ENCODE peak calls at places on chromosomes 16 and 17, in nine cellular contexts. Z is Peyer's patch; T is fibroblast of the aortic adventitia; C is fibroblast of lung; A is CD4-positive, alpha-beta T cell; J is SK-N-SH; H is A549; W is IMR-90; F is omental fat pad. U is an unnamed sample.

GRCh38 chr16:77993586-77993985 is 28.8 kb upstream of the CLEC3A start:
- DNase-seq in Z (no peak), T (peak; percentile 56), C (peak; percentile 67), A (no peak), J (no peak), H (no peak), W (peak; percentile 35), F (no peak), U (no peak)

GRCh38 chr17:64622931-64623654 is 39.0 kb downstream of the SMURF2 start:
- DNase-seq in Z (no peak), T (peak; percentile 84), C (peak; percentile 73), A (no peak), J (no peak), H (peak; percentile 61), W (peak; percentile 91), F (no peak), U (no peak)

GRCh38 chr17:63531022-63531965 is 8.1 kb downstream of the KCNH6 start:
- DNase-seq in Z (no peak), T (no peak), C (no peak), A (no peak), J (no peak), H (no peak), W (no peak), F (no peak), U (no peak)

GRCh38 chr17:18011286-18011685 is 27.7 kb downstream of the ATPAF2 start:
- DNase-seq in Z (no peak), T (no peak), C (no peak), A (no peak), J (no peak), H (no peak), W (no peak), F (no peak), U (no peak)

GRCh38 chr17:50459756-50460155 is 8.9 kb downstream of the CHAD start:
- DNase-seq in Z (no peak), T (no peak), C (no peak), A (no peak), J (no peak), H (no peak), W (no peak), F (no peak), U (no peak)

GRCh38 chr16:56932588-56933265 is 785 bp downstream of the HERPUD1 start:
- DNase-seq in Z (peak; percentile 90), T (peak; percentile 75), C (peak; percentile 79), A (peak; percentile 27), J (peak; percentile 67), H (peak; percentile 81), W (peak; percentile 69), F (peak; percentile 58), U (peak; percentile 54)

GRCh38 chr17:67042104-67042899 is 2.1 kb upstream of the CACNG1 start:
- DNase-seq in Z (no peak), T (no peak), C (no peak), A (no peak), J (peak; percentile 41), H (no peak), W (no peak), F (no peak), U (no peak)

GRCh38 chr17:71460943-71461342 is 659.9 kb upstream of the SOX9 start:
- DNase-seq in Z (peak; percentile 49), T (peak; percentile 26), C (peak; percentile 55), A (no peak), J (no peak), H (peak; percentile 12), W (peak; percentile 43), F (no peak), U (no peak)

GRCh38 chr17:3965123-3965800 is 1.0 kb upstream of the ATP2A3 start:
- DNase-seq in Z (peak; percentile 92), T (peak; percentile 15), C (peak; percentile 36), A (peak; percentile 51), J (peak; percentile 71), H (peak; percentile 83), W (no peak), F (no peak), U (peak; percentile 58)
- TF ChIP-seq CTCF in Z (no peak), T (no peak), C (no peak), A (no peak), J (no peak), H (no peak), W (no peak), F (no peak), U (no peak)

GRCh38 chr17:79028496-79029326 is 4.7 kb downstream of the C1QTNF1 start:
- DNase-seq in Z (peak; percentile 44), T (no peak), C (no peak), A (no peak), J (peak; percentile 66), H (no peak), W (no peak), F (no peak), U (no peak)
- TF ChIP-seq CTCF in Z (no peak), T (peak; percentile 31), C (peak; percentile 25), A (no peak), J (peak; percentile 56), H (peak; percentile 48), W (peak; percentile 12), F (no peak), U (no peak)

GRCh38 chr16:58543685-58544084 is 28.4 kb downstream of the SETD6 start:
- DNase-seq in Z (no peak), T (no peak), C (no peak), A (no peak), J (no peak), H (no peak), W (no peak), F (no peak), U (no peak)
- TF ChIP-seq CTCF in Z (no peak), T (no peak), C (no peak), A (no peak), J (no peak), H (no peak), W (no peak), F (no peak), U (no peak)

GRCh38 chr16:68083861-68084503 is 1.2 kb upstream of the NFATC3 start:
- DNase-seq in Z (no peak), T (no peak), C (peak; percentile 37), A (no peak), J (no peak), H (peak; percentile 23), W (peak; percentile 37), F (no peak), U (peak; percentile 39)

GRCh38 chr16:68083239-68083781 is 1.9 kb upstream of the NFATC3 start:
- DNase-seq in Z (peak; percentile 46), T (no peak), C (no peak), A (no peak), J (no peak), H (no peak), W (no peak), F (no peak), U (no peak)

GRCh38 chr16:68086336-68086821 is 1.2 kb downstream of the NFATC3 start:
- DNase-seq in Z (no peak), T (peak; percentile 48), C (peak; percentile 53), A (no peak), J (peak; percentile 39), H (peak; percentile 49), W (peak; percentile 59), F (no peak), U (no peak)

GRCh38 chr16:68085259-68086071 is at the start of gene NFATC3:
- DNase-seq in Z (peak; percentile 100), T (peak; percentile 94), C (peak; percentile 96), A (peak; percentile 98), J (peak; percentile 97), H (peak; percentile 97), W (peak; percentile 94), F (peak; percentile 86), U (peak; percentile 99)

GRCh38 chr16:68084504-68085258 is 489 bp upstream of the NFATC3 start:
- DNase-seq in Z (peak; percentile 97), T (peak; percentile 40), C (peak; percentile 82), A (peak; percentile 75), J (peak; percentile 90), H (peak; percentile 73), W (peak; percentile 61), F (peak; percentile 58), U (peak; percentile 84)
- TF ChIP-seq CTCF in Z (no peak), T (no peak), C (no peak), A (no peak), J (no peak), H (no peak), W (no peak), F (no peak), U (no peak)

GRCh38 chr16:85168732-85169256 is 56.5 kb upstream of the CIBAR2 start:
- DNase-seq in Z (peak; percentile 59), T (peak; percentile 55), C (peak; percentile 61), A (no peak), J (peak; percentile 92), H (no peak), W (peak; percentile 52), F (no peak), U (peak; percentile 79)
- TF ChIP-seq CTCF in Z (no peak), T (no peak), C (no peak), A (no peak), J (no peak), H (no peak), W (no peak), F (no peak), U (no peak)

GRCh38 chr16:27838536-27839175 is 224.9 kb downstream of the GSG1L start:
- DNase-seq in Z (no peak), T (no peak), C (no peak), A (no peak), J (no peak), H (no peak), W (no peak), F (no peak), U (no peak)
- TF ChIP-seq CTCF in Z (no peak), T (no peak), C (no peak), A (no peak), J (no peak), H (no peak), W (no peak), F (no peak), U (no peak)

DNA sequence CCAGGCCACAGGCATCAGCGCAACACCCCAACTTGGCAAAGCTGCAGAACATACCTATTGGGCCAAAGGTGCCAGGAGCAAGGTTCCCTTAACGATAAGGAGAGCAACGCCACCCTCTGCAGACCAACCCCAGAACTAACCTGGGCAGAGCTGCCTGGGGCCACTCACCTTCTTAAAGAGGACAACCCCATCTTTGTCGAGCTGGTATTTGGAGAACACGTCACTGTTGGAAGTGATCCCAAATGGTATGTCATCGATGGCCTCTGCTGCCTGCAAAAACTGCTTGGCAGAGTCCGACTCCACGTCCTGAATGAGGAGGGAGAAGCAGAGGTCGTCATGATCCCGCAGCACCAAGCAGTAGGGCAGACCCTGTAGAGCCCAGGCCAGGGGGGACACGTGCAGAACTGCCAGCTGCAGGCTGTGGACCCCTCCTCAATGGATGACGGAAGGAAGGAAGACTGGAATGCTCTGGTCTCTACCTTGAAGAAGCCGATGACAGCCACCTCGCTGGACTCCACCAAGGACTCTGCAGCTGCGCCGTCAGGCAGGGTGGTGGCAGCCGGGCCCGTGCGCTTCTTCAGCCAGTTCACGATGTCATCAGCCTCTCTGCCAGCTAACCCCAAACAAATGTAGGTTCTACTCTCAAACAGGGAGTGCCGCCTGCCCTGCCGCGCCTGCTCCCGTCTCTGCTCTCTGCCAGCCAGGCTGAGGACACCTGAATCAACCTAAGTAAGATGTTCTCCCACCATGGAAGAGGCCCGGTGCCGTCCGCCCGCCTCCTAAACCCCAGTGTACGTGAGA is 5.2 kb downstream of the P4HB start:
- DNase-seq in Z (no peak), T (peak; percentile 62), C (no peak), A (no peak), J (peak; percentile 39), H (no peak), W (no peak), F (no peak), U (no peak)
- TF ChIP-seq CTCF in Z (no peak), T (no peak), C (no peak), A (no peak), J (peak; percentile 14), H (no peak), W (no peak), F (no peak), U (no peak)

U was measured in nephron progenitor cell.